ENCODE peak calls at places on chromosomes 11 and 22, in four cellular contexts. T, R, X and G are unnamed samples.

GRCh38 chr11:134100171-134100570 is 31.3 kb downstream of the JAM3 start:
- DNase-seq in T (no peak), R (no peak), X (no peak), G (no peak)

GRCh38 chr11:111428113-111428876 is 49.2 kb upstream of the POU2AF1 start:
- DNase-seq in T (no peak), R (no peak), X (no peak), G (no peak)

GRCh38 chr22:17703811-17704210 is 65.3 kb downstream of the BCL2L13 start:
- DNase-seq in T (no peak), R (peak), X (no peak), G (no peak)

GRCh38 chr11:97414801-97415200 is 1025.0 kb downstream of the JRKL start:
- DNase-seq in T (no peak), R (no peak), X (no peak), G (no peak)

GRCh38 chr22:49967333-49968241 is 7.0 kb downstream of the PIM3 start:
- DNase-seq in T (no peak), R (no peak), X (peak), G (no peak)

GRCh38 chr11:126891556-126892217 is 108.9 kb downstream of the KIRREL3 start:
- DNase-seq in T (no peak), R (no peak), X (no peak), G (no peak)

GRCh38 chr11:36150986-36151385 is 138.2 kb downstream of the COMMD9 start:
- DNase-seq in T (no peak), R (peak), X (no peak), G (no peak)

GRCh38 chr11:82927264-82927880 is 25.8 kb downstream of the DDIAS start:
- DNase-seq in T (peak), R (peak), X (peak), G (peak)

GRCh38 chr22:46058591-46059519 is 81.9 kb upstream of the WNT7B start:
- DNase-seq in T (no peak), R (no peak), X (no peak), G (no peak)

GRCh38 chr11:80533463-80533862 is 1092.6 kb upstream of the TENM4 start:
- DNase-seq in T (no peak), R (no peak), X (no peak), G (no peak)

GRCh38 chr22:33923033-33923432 is 2.8 kb upstream of the LARGE1 start:
- DNase-seq in T (no peak), R (peak), X (no peak), G (no peak)

GRCh38 chr11:69718912-69719311 is 15.1 kb upstream of the FGF19 start:
- DNase-seq in T (no peak), R (no peak), X (no peak), G (no peak)

GRCh38 chr22:32245042-32245441 is 10.1 kb downstream of the SLC5A4 start:
- DNase-seq in T (peak), R (no peak), X (peak), G (no peak)

GRCh38 chr11:66957971-66958231 is 282 bp downstream of the PC start:
- DNase-seq in T (no peak), R (no peak), X (no peak), G (peak)

GRCh38 chr11:133581091-133581490 is 48.8 kb upstream of the OPCML start:
- DNase-seq in T (no peak), R (no peak), X (no peak), G (no peak)

GRCh38 chr22:17483670-17484372 is 79.5 kb upstream of the SLC25A18 start:
- DNase-seq in T (no peak), R (no peak), X (no peak), G (no peak)

GRCh38 chr11:35337136-35337918 is 82.0 kb downstream of the SLC1A2 start:
- DNase-seq in T (peak), R (peak), X (peak), G (peak)

DNA sequence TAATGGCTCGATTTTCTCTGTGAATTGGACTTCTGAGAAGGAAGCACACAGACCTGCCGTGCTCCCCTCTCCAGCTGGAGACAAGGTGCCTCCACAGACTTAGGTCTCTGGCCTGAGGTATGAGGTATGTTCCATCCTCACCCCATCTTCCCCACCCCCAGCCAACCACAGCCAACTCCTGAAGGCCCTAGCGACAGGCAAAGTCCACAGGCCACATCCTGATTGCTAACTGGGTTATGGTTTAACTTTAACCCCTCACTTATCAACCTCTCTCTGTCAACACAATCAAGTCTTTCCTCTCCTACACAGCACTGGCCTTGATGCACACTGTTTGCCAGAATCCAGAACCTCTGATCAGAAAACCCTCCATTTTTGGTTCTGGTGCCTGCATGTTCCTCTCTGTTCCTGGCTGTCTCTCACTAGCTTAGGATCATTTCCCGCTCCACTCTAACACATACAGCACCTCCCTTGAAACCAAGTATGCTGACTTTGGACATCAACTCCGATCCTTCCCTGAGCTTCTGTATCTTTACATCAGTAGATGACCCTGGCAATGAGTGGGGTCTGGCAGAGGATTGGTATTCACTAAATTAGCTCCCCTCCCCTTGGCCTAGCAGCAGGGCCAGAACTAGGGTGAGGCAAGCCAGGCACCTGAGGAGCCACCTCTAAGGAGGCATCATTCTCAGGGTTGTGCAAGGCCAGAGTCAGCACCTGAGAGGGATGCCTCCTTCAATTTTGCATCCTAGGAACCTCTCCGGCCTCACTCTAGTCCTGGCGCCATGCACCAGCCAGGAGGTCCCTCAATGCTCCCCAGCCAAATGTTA is 22.0 kb downstream of the JAML start:
- DNase-seq in T (no peak), R (no peak), X (peak), G (no peak)
- TF ChIP-seq POLR2A in T (no peak), R (no peak), X (peak), G (no peak)

GRCh38 chr11:117220568-117220967 is 11.3 kb downstream of the PCSK7 start:
- DNase-seq in T (no peak), R (no peak), X (no peak), G (no peak)
- TF ChIP-seq MAZ in T (no peak), R (no peak), X (no peak), G (no peak)

GRCh38 chr11:72411623-72412532 is 22.5 kb downstream of the CLPB start:
- DNase-seq in T (no peak), R (no peak), X (peak), G (peak)
- TF ChIP-seq POLR2A in T (no peak), R (no peak), X (no peak), G (no peak)

DNA sequence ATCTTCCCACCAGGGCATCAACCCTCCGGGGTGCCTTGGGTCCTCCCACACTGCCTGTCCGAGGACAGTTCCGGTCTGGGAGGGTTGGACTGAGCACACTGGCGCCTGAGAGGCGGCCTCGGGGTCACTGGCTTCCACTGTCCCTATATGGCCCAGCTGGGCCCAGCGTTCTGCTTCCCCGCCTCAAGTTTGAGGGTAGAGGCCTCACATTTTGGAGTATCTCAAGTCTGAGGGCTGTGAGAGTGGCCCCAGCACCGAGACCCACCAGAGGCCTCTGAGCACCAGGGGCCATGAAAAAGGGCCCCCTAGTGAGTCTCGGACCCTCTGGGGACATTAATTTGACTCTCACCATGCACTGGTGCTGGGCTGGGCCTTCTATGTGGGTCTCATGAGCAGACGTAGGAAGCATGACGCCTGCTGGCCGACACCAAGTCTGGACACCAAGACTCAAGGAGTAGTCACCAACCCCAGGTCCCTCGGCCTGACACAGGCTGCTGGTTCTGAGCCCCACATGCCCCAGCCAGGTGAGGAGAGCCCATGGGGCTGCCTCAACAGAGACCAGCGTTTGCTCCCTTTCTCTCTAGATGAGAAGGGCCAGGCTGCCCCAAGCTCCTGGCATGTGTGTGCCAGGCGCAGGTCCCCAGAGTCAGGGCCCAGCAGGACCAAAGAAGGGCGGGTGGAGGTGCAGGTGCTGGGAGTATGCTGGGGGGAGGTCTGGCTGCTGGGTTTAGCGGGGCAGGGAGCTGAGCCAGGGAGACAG is 27.5 kb downstream of the ARVCF start:
- DNase-seq in T (no peak), R (no peak), X (no peak), G (peak)
- TF ChIP-seq MAZ in T (no peak), R (no peak), X (no peak), G (no peak)

GRCh38 chr11:75330279-75330678 is 21.2 kb downstream of the ARRB1 start:
- DNase-seq in T (no peak), R (peak), X (no peak), G (no peak)
- TF ChIP-seq POLR2A in T (no peak), R (no peak), X (no peak), G (no peak)

DNA sequence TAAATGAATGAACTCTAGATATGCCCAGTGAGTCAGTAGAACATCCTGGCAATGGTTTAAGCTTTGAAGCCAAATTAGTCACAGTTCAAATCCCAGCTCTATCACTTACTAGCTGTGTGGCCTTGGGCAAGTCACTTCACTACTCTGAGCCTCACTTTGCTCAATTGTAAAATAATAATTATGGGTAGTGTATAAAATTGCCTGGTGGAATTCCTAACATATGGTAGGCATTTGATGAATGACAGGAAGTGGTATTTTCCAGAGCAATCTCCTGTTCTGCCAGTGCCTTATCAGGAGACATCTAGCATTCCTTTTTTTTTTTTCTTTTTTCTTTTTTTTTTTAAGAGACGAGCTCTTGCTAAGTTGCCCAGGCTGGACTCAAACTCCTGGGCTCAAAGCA is 13.0 kb downstream of the SCN4B start:
- DNase-seq in T (no peak), R (no peak), X (no peak), G (no peak)
- TF ChIP-seq MAZ in T (no peak), R (no peak), X (no peak), G (no peak)